ENCODE peak calls at places on chromosomes 2 and 18, in five cellular contexts. C, Q, R, E and F are unnamed samples.

GRCh38 chr2:121255363-121255762 is 29.6 kb downstream of the TFCP2L1 start:
- DNase-seq in C (no peak), Q (no peak), R (no peak), E (peak), F (no peak)

GRCh38 chr2:62539892-62540785 is 34.1 kb upstream of the TMEM17 start:
- DNase-seq in C (no peak), Q (no peak), R (no peak), E (peak), F (no peak)

GRCh38 chr2:48209214-48209885 is 303.1 kb upstream of the FBXO11 start:
- DNase-seq in C (peak), Q (no peak), R (peak), E (no peak), F (peak)

GRCh38 chr2:29075894-29076700 is 1.8 kb upstream of the PCARE start:
- DNase-seq in C (peak), Q (no peak), R (no peak), E (no peak), F (no peak)

GRCh38 chr18:7748252-7749000 is 181.3 kb downstream of the PTPRM start:
- DNase-seq in C (no peak), Q (no peak), R (no peak), E (no peak), F (no peak)

GRCh38 chr2:117940436-117940835 is 73.4 kb downstream of the CCDC93 start:
- DNase-seq in C (no peak), Q (no peak), R (no peak), E (no peak), F (no peak)

GRCh38 chr2:236871500-236872001 is 214.1 kb upstream of the COPS8 start:
- DNase-seq in C (peak), Q (no peak), R (peak), E (no peak), F (peak)

GRCh38 chr2:142037051-142037450 is 93.8 kb downstream of the LRP1B start:
- DNase-seq in C (no peak), Q (peak), R (no peak), E (no peak), F (no peak)

GRCh38 chr2:26614205-26615128 is 26.7 kb downstream of the CIB4 start:
- DNase-seq in C (no peak), Q (no peak), R (no peak), E (no peak), F (no peak)

GRCh38 chr2:177445223-177445622 is 52.6 kb downstream of the AGPS start:
- DNase-seq in C (no peak), Q (no peak), R (no peak), E (no peak), F (no peak)

GRCh38 chr18:79400091-79400590 is 4.4 kb downstream of the NFATC1 start:
- DNase-seq in C (peak), Q (no peak), R (no peak), E (peak), F (peak)

GRCh38 chr2:201765799-201766198 is 14.9 kb downstream of the ALS2 start:
- DNase-seq in C (no peak), Q (no peak), R (no peak), E (no peak), F (no peak)

GRCh38 chr2:153912798-153913396 is 41.2 kb downstream of the GALNT13 start:
- DNase-seq in C (no peak), Q (no peak), R (no peak), E (no peak), F (no peak)

GRCh38 chr2:15034246-15034645 is 401.7 kb downstream of the LRATD1 start:
- DNase-seq in C (no peak), Q (no peak), R (no peak), E (no peak), F (no peak)

GRCh38 chr2:74806913-74807312 is 27.0 kb upstream of the HK2 start:
- DNase-seq in C (peak), Q (no peak), R (no peak), E (no peak), F (no peak)

GRCh38 chr2:74806355-74806839 is 27.5 kb upstream of the HK2 start:
- DNase-seq in C (no peak), Q (no peak), R (no peak), E (no peak), F (no peak)
- TF ChIP-seq CTCF in C (no peak), Q (no peak), R (no peak), E (no peak), F (no peak)

GRCh38 chr2:219286436-219287115 is 7.4 kb downstream of the DNAJB2 start:
- DNase-seq in C (no peak), Q (peak), R (peak), E (peak), F (peak)
- TF ChIP-seq CTCF in C (no peak), Q (peak), R (no peak), E (no peak), F (no peak)

GRCh38 chr18:76306685-76307292 is 188.3 kb downstream of the ZNF516 start:
- DNase-seq in C (no peak), Q (peak), R (no peak), E (no peak), F (no peak)
- TF ChIP-seq CTCF in C (no peak), Q (peak), R (no peak), E (no peak), F (no peak)

GRCh38 chr2:36544638-36545338 is 53.2 kb downstream of the FEZ2 start:
- DNase-seq in C (no peak), Q (no peak), R (no peak), E (no peak), F (no peak)
- TF ChIP-seq CTCF in C (peak), Q (peak), R (peak), E (peak), F (no peak)

GRCh38 chr18:45341454-45341853 is 273.8 kb upstream of the SLC14A2 start:
- DNase-seq in C (no peak), Q (no peak), R (no peak), E (no peak), F (no peak)
- TF ChIP-seq CTCF in C (no peak), Q (no peak), R (no peak), E (no peak), F (no peak)

GRCh38 chr18:65988972-65989371 is 238.2 kb downstream of the CDH7 start:
- DNase-seq in C (no peak), Q (no peak), R (no peak), E (no peak), F (no peak)

GRCh38 chr18:65988371-65988770 is 237.6 kb downstream of the CDH7 start:
- DNase-seq in C (no peak), Q (no peak), R (no peak), E (no peak), F (no peak)

DNA sequence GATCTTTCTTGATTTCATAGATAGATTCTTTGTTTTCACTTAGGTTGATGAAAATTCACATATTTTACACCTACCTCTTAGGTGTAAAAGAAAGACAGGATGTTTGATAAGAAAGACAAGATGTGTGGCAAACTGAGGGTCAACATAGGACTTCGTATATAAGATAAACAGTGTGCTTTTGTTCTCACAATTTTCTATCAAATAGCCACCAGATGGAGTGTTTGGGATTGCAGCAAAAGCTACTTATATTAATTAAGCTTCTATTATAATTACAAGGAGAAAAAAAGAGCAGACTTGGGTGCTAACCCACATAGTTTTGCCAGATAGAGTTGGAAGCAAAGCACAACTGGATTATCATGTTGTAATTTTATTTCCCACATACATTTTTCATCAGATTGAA is 232.9 kb downstream of the CDH7 start:
- DNase-seq in C (no peak), Q (peak), R (no peak), E (no peak), F (no peak)
- TF ChIP-seq CTCF in C (no peak), Q (peak), R (no peak), E (no peak), F (no peak)

DNA sequence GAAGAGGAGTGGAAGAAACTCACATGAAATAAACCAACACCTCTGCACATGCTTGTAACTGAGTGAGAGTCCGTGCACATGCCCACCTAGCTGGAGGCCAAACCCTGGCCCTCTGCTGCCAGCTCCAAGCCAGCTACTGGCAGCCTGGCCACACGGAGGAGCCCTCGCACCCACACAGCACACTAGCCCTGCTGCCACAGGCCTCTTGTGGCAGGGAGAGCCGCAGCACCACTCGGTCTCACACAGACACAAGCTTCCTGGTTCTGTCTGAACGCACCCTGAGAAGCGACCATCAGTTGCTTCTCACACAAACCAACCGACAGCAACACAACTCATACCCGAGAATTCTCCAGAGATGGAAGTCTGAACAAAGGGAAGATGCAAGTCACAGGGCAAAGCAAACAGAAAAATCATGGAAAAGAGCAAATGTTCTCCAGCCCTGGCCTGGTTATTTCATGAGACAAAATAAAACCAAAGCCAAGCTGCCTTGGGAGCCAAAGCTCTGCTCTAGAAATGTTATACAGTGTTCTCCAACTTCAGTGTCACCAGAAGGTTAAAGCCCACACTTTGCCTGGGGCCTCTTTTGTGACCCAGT is 65.1 kb downstream of the FBXO15 start:
- DNase-seq in C (peak), Q (peak), R (peak), E (peak), F (peak)
- TF ChIP-seq CTCF in C (peak), Q (peak), R (peak), E (peak), F (no peak)

GRCh38 chr2:7115364-7115763 is 198.2 kb downstream of the RNF144A start:
- DNase-seq in C (no peak), Q (no peak), R (no peak), E (no peak), F (no peak)

GRCh38 chr2:7108792-7109557 is 191.8 kb downstream of the RNF144A start:
- DNase-seq in C (no peak), Q (no peak), R (no peak), E (no peak), F (no peak)

GRCh38 chr2:7116516-7116915 is 199.3 kb downstream of the RNF144A start:
- DNase-seq in C (no peak), Q (no peak), R (no peak), E (no peak), F (no peak)

GRCh38 chr2:7109558-7109935 is 192.3 kb downstream of the RNF144A start:
- DNase-seq in C (no peak), Q (no peak), R (no peak), E (no peak), F (no peak)

GRCh38 chr2:7111626-7112025 is 194.4 kb downstream of the RNF144A start:
- DNase-seq in C (no peak), Q (no peak), R (peak), E (no peak), F (no peak)
- TF ChIP-seq CTCF in C (no peak), Q (peak), R (no peak), E (no peak), F (no peak)

GRCh38 chr18:59219672-59220163 is at the start of gene GRP:
- DNase-seq in C (no peak), Q (peak), R (no peak), E (no peak), F (no peak)
- TF ChIP-seq CTCF in C (no peak), Q (no peak), R (no peak), E (no peak), F (no peak)

DNA sequence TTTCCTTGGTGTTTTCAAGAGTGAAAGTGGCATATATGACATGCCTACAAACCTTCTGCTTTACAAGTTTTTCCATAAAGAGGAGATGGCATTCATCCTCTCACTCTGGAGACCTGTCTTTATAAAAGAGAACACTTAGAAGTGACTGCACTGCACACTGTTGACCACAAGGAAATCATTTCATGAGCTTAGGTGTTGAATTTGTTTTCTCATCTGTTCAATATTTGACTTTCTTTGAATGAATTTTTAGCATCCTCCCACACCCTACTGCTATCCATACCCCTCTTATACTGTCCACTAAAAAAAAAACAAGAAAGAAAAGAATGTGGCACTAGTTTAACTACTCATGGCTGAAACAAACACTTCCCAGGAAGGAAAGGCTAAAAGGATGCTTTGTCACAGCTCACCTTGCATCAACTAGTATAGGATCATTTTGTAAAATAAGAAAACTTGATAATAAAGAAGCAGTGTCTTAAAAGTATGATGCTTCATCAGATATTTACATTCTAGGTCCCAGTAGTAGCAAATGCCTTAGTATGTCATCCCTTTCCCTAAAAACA is 83.0 kb downstream of the ACVR1 start:
- DNase-seq in C (no peak), Q (no peak), R (no peak), E (no peak), F (no peak)
- TF ChIP-seq CTCF in C (peak), Q (no peak), R (no peak), E (peak), F (peak)